ENCODE peak calls at places on chromosome 1, in ten cellular contexts. R, N, F, Y, M, H, U, A, T and I are unnamed samples.

GRCh38 chr1:62882705-62883104 is 98.8 kb downstream of the ATG4C start:
- DNase-seq in R (no peak), N (no peak), F (no peak), Y (no peak), M (no peak), H (no peak), U (no peak), A (no peak), T (no peak), I (no peak)

GRCh38 chr1:228403231-228403631 is 3.4 kb downstream of the TRIM11 start:
- DNase-seq in R (no peak), N (no peak), F (no peak), Y (no peak), M (no peak), H (no peak), U (no peak), A (no peak), T (peak), I (peak)

GRCh38 chr1:53440633-53441032 is 18.6 kb upstream of the DMRTB1 start:
- DNase-seq in R (no peak), N (no peak), F (no peak), Y (no peak), M (no peak), H (no peak), U (no peak), A (no peak), T (no peak), I (no peak)

GRCh38 chr1:221868894-221869293 is 127.0 kb upstream of the DUSP10 start:
- DNase-seq in R (no peak), N (no peak), F (no peak), Y (no peak), M (peak), H (no peak), U (no peak), A (peak), T (no peak), I (no peak)

GRCh38 chr1:53736290-53736689 is 2.7 kb downstream of the GLIS1 start:
- DNase-seq in R (no peak), N (no peak), F (no peak), Y (no peak), M (peak), H (no peak), U (no peak), A (peak), T (no peak), I (no peak)

GRCh38 chr1:185350027-185350442 is 33.0 kb upstream of the IVNS1ABP start:
- DNase-seq in R (no peak), N (no peak), F (no peak), Y (no peak), M (no peak), H (no peak), U (no peak), A (no peak), T (no peak), I (no peak)

GRCh38 chr1:111656093-111657017 is 36.8 kb downstream of the RAP1A start:
- DNase-seq in R (no peak), N (peak), F (no peak), Y (peak), M (peak), H (peak), U (peak), A (peak), T (no peak), I (no peak)

GRCh38 chr1:114154146-114154962 is 685 bp upstream of the SYT6 start:
- DNase-seq in R (peak), N (no peak), F (no peak), Y (peak), M (peak), H (peak), U (peak), A (peak), T (no peak), I (no peak)

GRCh38 chr1:72037745-72038343 is 244.5 kb downstream of the NEGR1 start:
- DNase-seq in R (peak), N (peak), F (peak), Y (peak), M (peak), H (peak), U (no peak), A (peak), T (no peak), I (no peak)

GRCh38 chr1:85585845-85586244 is 5.3 kb downstream of the CCN1 start:
- DNase-seq in R (no peak), N (no peak), F (no peak), Y (no peak), M (peak), H (no peak), U (no peak), A (peak), T (no peak), I (no peak)

GRCh38 chr1:57060451-57060850 is 94.6 kb upstream of the C8B start:
- DNase-seq in R (no peak), N (no peak), F (no peak), Y (no peak), M (no peak), H (no peak), U (no peak), A (no peak), T (no peak), I (no peak)

GRCh38 chr1:116486424-116486823 is 84.4 kb downstream of the CD58 start:
- DNase-seq in R (no peak), N (no peak), F (no peak), Y (no peak), M (peak), H (no peak), U (no peak), A (peak), T (no peak), I (no peak)

GRCh38 chr1:151815716-151816327 is 10.6 kb upstream of the LINGO4 start:
- DNase-seq in R (no peak), N (no peak), F (no peak), Y (no peak), M (no peak), H (no peak), U (no peak), A (no peak), T (no peak), I (no peak)

GRCh38 chr1:159067699-159068621 is 8.6 kb downstream of the AIM2 start:
- DNase-seq in R (no peak), N (no peak), F (no peak), Y (no peak), M (no peak), H (no peak), U (no peak), A (no peak), T (no peak), I (no peak)

GRCh38 chr1:238336531-238336930 is 445.8 kb upstream of the ZP4 start:
- DNase-seq in R (no peak), N (no peak), F (no peak), Y (no peak), M (no peak), H (no peak), U (no peak), A (no peak), T (no peak), I (no peak)

GRCh38 chr1:226731257-226731893 is 7.7 kb downstream of the ITPKB start:
- DNase-seq in R (no peak), N (no peak), F (no peak), Y (no peak), M (no peak), H (no peak), U (no peak), A (no peak), T (no peak), I (no peak)

GRCh38 chr1:186102559-186103148 is 272.4 kb downstream of the TPR start:
- DNase-seq in R (no peak), N (no peak), F (no peak), Y (no peak), M (peak), H (no peak), U (no peak), A (peak), T (no peak), I (no peak)

GRCh38 chr1:29824478-29825273 is 588.4 kb downstream of the PTPRU start:
- DNase-seq in R (no peak), N (no peak), F (peak), Y (no peak), M (no peak), H (no peak), U (peak), A (no peak), T (peak), I (peak)

GRCh38 chr1:164101802-164102201 is 457.2 kb upstream of the PBX1 start:
- DNase-seq in R (no peak), N (no peak), F (no peak), Y (no peak), M (no peak), H (no peak), U (no peak), A (no peak), T (no peak), I (no peak)

GRCh38 chr1:116943438-116943837 is 33.7 kb downstream of the PTGFRN start:
- DNase-seq in R (no peak), N (no peak), F (no peak), Y (no peak), M (peak), H (no peak), U (no peak), A (no peak), T (no peak), I (no peak)

GRCh38 chr1:221816899-221817298 is 75.0 kb upstream of the DUSP10 start:
- DNase-seq in R (no peak), N (no peak), F (no peak), Y (no peak), M (peak), H (no peak), U (no peak), A (peak), T (no peak), I (no peak)

GRCh38 chr1:156767879-156768608 is 709 bp downstream of the PRCC start:
- DNase-seq in R (peak), N (peak), F (peak), Y (no peak), M (peak), H (peak), U (no peak), A (no peak), T (no peak), I (no peak)

GRCh38 chr1:109386054-109386717 is 11.5 kb downstream of the SORT1 start:
- DNase-seq in R (no peak), N (no peak), F (no peak), Y (no peak), M (no peak), H (no peak), U (no peak), A (no peak), T (no peak), I (no peak)

GRCh38 chr1:172885411-172885810 is 165.3 kb downstream of the TNFSF18 start:
- DNase-seq in R (no peak), N (no peak), F (no peak), Y (no peak), M (peak), H (no peak), U (no peak), A (no peak), T (no peak), I (no peak)

GRCh38 chr1:93701619-93702018 is 20.0 kb upstream of the BCAR3 start:
- DNase-seq in R (no peak), N (peak), F (no peak), Y (no peak), M (peak), H (no peak), U (no peak), A (peak), T (no peak), I (no peak)

GRCh38 chr1:30378991-30379581 is 344.3 kb downstream of the MATN1 start:
- DNase-seq in R (no peak), N (no peak), F (no peak), Y (peak), M (peak), H (no peak), U (peak), A (peak), T (peak), I (peak)

GRCh38 chr1:184748767-184749166 is 5.9 kb downstream of the EDEM3 start:
- DNase-seq in R (no peak), N (no peak), F (no peak), Y (no peak), M (no peak), H (no peak), U (no peak), A (peak), T (no peak), I (no peak)

GRCh38 chr1:237503292-237503691 is 387.4 kb downstream of the ZP4 start:
- DNase-seq in R (no peak), N (no peak), F (no peak), Y (no peak), M (no peak), H (no peak), U (no peak), A (no peak), T (no peak), I (no peak)

GRCh38 chr1:25109527-25109926 is 122.8 kb downstream of the SYF2 start:
- DNase-seq in R (no peak), N (no peak), F (no peak), Y (no peak), M (no peak), H (no peak), U (no peak), A (no peak), T (no peak), I (no peak)

GRCh38 chr1:50936321-50936720 is 23.7 kb downstream of the FAF1 start:
- DNase-seq in R (no peak), N (no peak), F (no peak), Y (no peak), M (no peak), H (no peak), U (no peak), A (peak), T (no peak), I (no peak)

GRCh38 chr1:201791775-201792166 is 37.2 kb upstream of the IPO9 start:
- DNase-seq in R (no peak), N (no peak), F (no peak), Y (peak), M (peak), H (no peak), U (no peak), A (peak), T (no peak), I (no peak)

GRCh38 chr1:191709215-191709614 is 449.0 kb upstream of the RGS18 start:
- DNase-seq in R (no peak), N (no peak), F (no peak), Y (no peak), M (no peak), H (no peak), U (no peak), A (no peak), T (no peak), I (no peak)

GRCh38 chr1:89736937-89737733 is 83.7 kb upstream of the LRRC8D start:
- DNase-seq in R (no peak), N (no peak), F (no peak), Y (no peak), M (peak), H (no peak), U (no peak), A (no peak), T (no peak), I (no peak)

GRCh38 chr1:46400398-46400797 is 6.3 kb downstream of the FAAH start:
- DNase-seq in R (no peak), N (no peak), F (no peak), Y (peak), M (no peak), H (no peak), U (no peak), A (no peak), T (no peak), I (no peak)